ENCODE peak calls at places on chromosomes 1 and 21, in four cellular contexts. P is ELR; B is CD8-positive, alpha-beta T cell; F is K562. R is an unnamed sample.

GRCh38 chr21:34526618-34527290 is 14.7 kb upstream of the KCNE1 start:
- DNase-seq in P (peak; percentile 99), B (no peak), F (no peak), R (peak; percentile 99)

GRCh38 chr1:185969524-185969991 is 235.4 kb downstream of the HMCN1 start:
- DNase-seq in P (peak; percentile 17), F (no peak), B (no peak), R (peak; percentile 62)

GRCh38 chr1:226615876-226616275 is 67.3 kb downstream of the STUM start:
- DNase-seq in P (no peak), B (no peak), F (no peak), R (no peak)

GRCh38 chr1:101000141-101000867 is 25.3 kb downstream of the DPH5 start:
- DNase-seq in F (peak; percentile 12), B (no peak), P (no peak), R (no peak)

GRCh38 chr1:234914606-234915290 is 213.9 kb downstream of the TOMM20 start:
- DNase-seq in P (no peak), F (no peak), B (no peak), R (no peak)

GRCh38 chr1:109846148-109846547 is 64.5 kb upstream of the CSF1 start:
- DNase-seq in B (no peak), F (no peak), P (no peak), R (no peak)

GRCh38 chr1:92951141-92951582 is 10.1 kb downstream of the DIPK1A start:
- DNase-seq in B (no peak), F (peak; percentile 49), P (peak; percentile 76), R (peak; percentile 93)

GRCh38 chr1:211133393-211133840 is 531 bp downstream of the KCNH1 start:
- DNase-seq in F (no peak), B (no peak), P (peak; percentile 32), R (peak; percentile 49)

GRCh38 chr1:869499-870244 is 54.1 kb upstream of the SAMD11 start:
- DNase-seq in B (peak; percentile 90), P (peak; percentile 58), F (peak; percentile 83), R (peak; percentile 73)

GRCh38 chr1:217895817-217896216 is 264.7 kb downstream of the SPATA17 start:
- DNase-seq in P (no peak), F (no peak), B (no peak), R (no peak)

GRCh38 chr1:24765308-24765988 is 20.2 kb downstream of the CLIC4 start:
- DNase-seq in F (peak; percentile 85), P (peak; percentile 52), B (no peak), R (peak; percentile 77)

GRCh38 chr1:38941527-38942019 is at the start of gene RHBDL2:
- DNase-seq in P (peak; percentile 19), F (no peak), B (no peak), R (peak; percentile 89)

GRCh38 chr1:58718435-58718834 is 18.6 kb upstream of the MYSM1 start:
- DNase-seq in F (no peak), B (no peak), P (peak; percentile 34), R (peak; percentile 18)

GRCh38 chr21:44780767-44781459 is 20.7 kb downstream of the UBE2G2 start:
- DNase-seq in B (no peak), P (no peak), F (no peak), R (no peak)

GRCh38 chr1:5601516-5601915 is 390.7 kb downstream of the NPHP4 start:
- DNase-seq in P (no peak), F (no peak), B (no peak), R (no peak)

GRCh38 chr1:71651229-71651628 is 570.4 kb upstream of the ZRANB2 start:
- DNase-seq in F (no peak), P (no peak), B (no peak), R (no peak)

GRCh38 chr1:213951876-213952275 is 35.9 kb upstream of the PROX1 start:
- DNase-seq in B (no peak), F (no peak), P (no peak), R (no peak)

GRCh38 chr1:17653728-17654351 is 101.3 kb upstream of the ACTL8 start:
- DNase-seq in B (peak; percentile 51), P (peak; percentile 61), F (peak; percentile 72), R (peak; percentile 74)

GRCh38 chr21:26405735-26406361 is 167.2 kb downstream of the CYYR1 start:
- DNase-seq in B (no peak), F (no peak), P (peak; percentile 88), R (peak; percentile 89)

GRCh38 chr1:19208710-19209438 is 1.2 kb downstream of the UBR4 start:
- DNase-seq in P (peak; percentile 75), F (no peak), B (no peak), R (peak; percentile 82)

GRCh38 chr1:21909787-21910503 is 27.2 kb downstream of the HSPG2 start:
- DNase-seq in P (no peak), F (peak; percentile 27), B (no peak), R (peak; percentile 81)

GRCh38 chr1:64308856-64309255 is 105.4 kb downstream of the UBE2U start:
- DNase-seq in B (no peak), P (no peak), F (no peak), R (peak; percentile 12)

GRCh38 chr1:244821134-244821533 is 14.3 kb upstream of the COX20 start:
- DNase-seq in F (no peak), P (peak; percentile 32), B (no peak), R (no peak)

GRCh38 chr1:44831516-44831915 is 11.5 kb downstream of the PTCH2 start:
- DNase-seq in P (no peak), B (no peak), F (peak; percentile 54), R (no peak)

GRCh38 chr1:119711804-119712341 is at the start of gene PHGDH:
- DNase-seq in B (peak; percentile 63), F (peak; percentile 78), P (peak; percentile 93), R (peak; percentile 96)

GRCh38 chr1:206784471-206784903 is 12.2 kb upstream of the IL10 start:
- DNase-seq in B (peak; percentile 69), F (no peak), P (no peak), R (no peak)

GRCh38 chr1:20357796-20358195 is 67.1 kb downstream of the VWA5B1 start:
- DNase-seq in F (no peak), P (no peak), B (no peak), R (no peak)

GRCh38 chr1:115411388-115412063 is 73.5 kb upstream of the NGF start:
- DNase-seq in F (no peak), P (peak; percentile 81), B (no peak), R (peak; percentile 78)